ENCODE peak calls at places on chromosomes 11 and 22, in six cellular contexts. Z is stimulated activated CD8-positive, alpha-beta memory T cell treated with anti-CD3 and anti-CD28 coated beads, Interleukin-7, amount 100 ng/mL, for 48 hours; J is transverse colon; Y is NCI-H1417; E is mesenchymal stem cell; F is GM12865. K is an unnamed sample.

GRCh38 chr11:126696976-126697375 is 303.6 kb downstream of the KIRREL3 start:
- DNase-seq in E (no peak), F (no peak), Z (no peak), Y (no peak), J (no peak), K (no peak)

GRCh38 chr11:112564228-112564955 is 303.7 kb upstream of the PLET1 start:
- DNase-seq in E (peak; percentile 95), F (no peak), J (peak; percentile 9), Y (no peak), Z (no peak), K (no peak)

GRCh38 chr11:91921974-91922373 is 302.6 kb upstream of the FAT3 start:
- DNase-seq in J (no peak), Z (no peak), E (no peak), F (no peak), Y (no peak), K (no peak)

GRCh38 chr11:36371161-36371560 is 75.1 kb downstream of the PRR5L start:
- DNase-seq in Z (no peak), J (no peak), F (no peak), Y (no peak), E (no peak), K (no peak)

GRCh38 chr11:9172394-9172793 is 81.0 kb upstream of the SCUBE2 start:
- DNase-seq in F (no peak), Y (peak; percentile 35), E (no peak), J (no peak), Z (no peak), K (no peak)

GRCh38 chr22:17974703-17975372 is 49.5 kb downstream of the MICAL3 start:
- DNase-seq in Z (no peak), Y (no peak), J (no peak), F (peak; percentile 73), E (no peak), K (no peak)

GRCh38 chr11:1109918-1110705 is 35.4 kb downstream of the MUC2 start:
- DNase-seq in J (no peak), E (no peak), Z (no peak), Y (no peak), F (no peak), K (no peak)

GRCh38 chr11:74680035-74680671 is 51.1 kb downstream of the CHRDL2 start:
- DNase-seq in Y (no peak), Z (no peak), J (no peak), F (no peak), E (no peak), K (no peak)

GRCh38 chr11:112922606-112923005 is 38.6 kb upstream of the NCAM1 start:
- DNase-seq in Z (no peak), E (no peak), J (no peak), Y (no peak), F (no peak), K (no peak)

GRCh38 chr11:55503449-55503848 is 50.8 kb upstream of the OR4C15 start:
- DNase-seq in F (no peak), E (no peak), Y (no peak), Z (no peak), J (no peak), K (no peak)

GRCh38 chr22:48198489-48199459 is 1436.3 kb downstream of the TBC1D22A start:
- DNase-seq in F (no peak), J (no peak), Z (no peak), E (no peak), Y (no peak), K (no peak)

GRCh38 chr22:23856721-23857605 is 712 bp upstream of the SLC2A11 start:
- DNase-seq in Z (no peak), E (peak; percentile 88), F (peak; percentile 63), Y (peak; percentile 38), J (peak; percentile 60), K (no peak)

GRCh38 chr11:90434858-90435257 is 212.0 kb upstream of the CHORDC1 start:
- DNase-seq in E (no peak), Y (peak; percentile 14), Z (no peak), J (no peak), F (peak; percentile 9), K (no peak)

GRCh38 chr11:19393941-19394340 is 153.2 kb upstream of the E2F8 start:
- DNase-seq in J (no peak), Y (no peak), F (no peak), Z (no peak), E (peak; percentile 67), K (no peak)

GRCh38 chr11:122128146-122128545 is 12.1 kb upstream of the BLID start:
- DNase-seq in Z (no peak), F (no peak), J (no peak), E (no peak), Y (no peak), K (no peak)

GRCh38 chr11:60168306-60168705 is 14.6 kb downstream of the MS4A6A start:
- DNase-seq in F (peak; percentile 14), Z (no peak), Y (no peak), J (peak; percentile 20), E (no peak), K (no peak)

GRCh38 chr11:68448604-68449011 is 11.9 kb upstream of the PPP6R3 start:
- DNase-seq in Z (no peak), J (no peak), Y (no peak), F (no peak), E (no peak), K (no peak)

GRCh38 chr22:39299829-39300178 is 19.6 kb downstream of the RPL3 start:
- DNase-seq in F (peak; percentile 85), E (peak; percentile 56), Y (no peak), Z (no peak), J (peak; percentile 25), K (no peak)

GRCh38 chr11:133041165-133041564 is 491.1 kb downstream of the OPCML start:
- DNase-seq in E (no peak), Y (no peak), F (no peak), J (no peak), Z (no peak), K (no peak)

GRCh38 chr11:36251716-36252307 is 37.4 kb downstream of the COMMD9 start:
- DNase-seq in Z (no peak), Y (no peak), F (no peak), J (no peak), E (no peak), K (no peak)

K was measured in NCI-H2171.